ENCODE peak calls at places on chromosome 4, in nine cellular contexts. One of them, this sample, is unnamed.

GRCh38 chr4:1532549-1533395 is 126.5 kb upstream of the NKX1-1 start:
- DNase-seq in nephron progenitor cell: no peak
- DNase-seq in ovary: peak; percentile 12
- DNase-seq in fibroblast of pulmonary artery: no peak
- DNase-seq in progenitor cell of endocrine pancreas: no peak
- DNase-seq in retinal pigment epithelial cell: no peak
- DNase-seq in AG04449: no peak
- DNase-seq in H9: no peak
- DNase-seq in tibial nerve: no peak
- DNase-seq in this sample: no peak

GRCh38 chr4:153061971-153062370 is 125.8 kb downstream of the FHDC1 start:
- DNase-seq in nephron progenitor cell: no peak
- DNase-seq in ovary: no peak
- DNase-seq in fibroblast of pulmonary artery: no peak
- DNase-seq in progenitor cell of endocrine pancreas: no peak
- DNase-seq in retinal pigment epithelial cell: no peak
- DNase-seq in AG04449: no peak
- DNase-seq in H9: no peak
- DNase-seq in tibial nerve: no peak
- DNase-seq in this sample: no peak

GRCh38 chr4:108834167-108834566 is 71.3 kb upstream of the ETNPPL start:
- DNase-seq in nephron progenitor cell: no peak
- DNase-seq in ovary: no peak
- DNase-seq in fibroblast of pulmonary artery: peak; percentile 37
- DNase-seq in progenitor cell of endocrine pancreas: no peak
- DNase-seq in retinal pigment epithelial cell: no peak
- DNase-seq in AG04449: no peak
- DNase-seq in H9: no peak
- DNase-seq in tibial nerve: no peak
- DNase-seq in this sample: no peak

GRCh38 chr4:138405934-138406567 is 163.9 kb upstream of the SLC7A11 start:
- DNase-seq in nephron progenitor cell: no peak
- DNase-seq in ovary: no peak
- DNase-seq in fibroblast of pulmonary artery: peak; percentile 77
- DNase-seq in progenitor cell of endocrine pancreas: no peak
- DNase-seq in retinal pigment epithelial cell: no peak
- DNase-seq in AG04449: peak; percentile 12
- DNase-seq in H9: no peak
- DNase-seq in tibial nerve: no peak
- DNase-seq in this sample: no peak

GRCh38 chr4:4608214-4608537 is 66.3 kb upstream of the STX18 start:
- DNase-seq in nephron progenitor cell: no peak
- DNase-seq in ovary: no peak
- DNase-seq in fibroblast of pulmonary artery: no peak
- DNase-seq in progenitor cell of endocrine pancreas: no peak
- DNase-seq in retinal pigment epithelial cell: no peak
- DNase-seq in AG04449: no peak
- DNase-seq in H9: no peak
- DNase-seq in tibial nerve: no peak
- DNase-seq in this sample: no peak

GRCh38 chr4:84718699-84719098 is 135.8 kb downstream of the CDS1 start:
- DNase-seq in nephron progenitor cell: no peak
- DNase-seq in ovary: no peak
- DNase-seq in fibroblast of pulmonary artery: peak; percentile 17
- DNase-seq in progenitor cell of endocrine pancreas: no peak
- DNase-seq in retinal pigment epithelial cell: no peak
- DNase-seq in AG04449: no peak
- DNase-seq in H9: no peak
- DNase-seq in tibial nerve: no peak
- DNase-seq in this sample: no peak

GRCh38 chr4:126899382-126899801 is 733.4 kb upstream of the INTU start:
- DNase-seq in nephron progenitor cell: no peak
- DNase-seq in ovary: no peak
- DNase-seq in fibroblast of pulmonary artery: peak; percentile 80
- DNase-seq in progenitor cell of endocrine pancreas: no peak
- DNase-seq in retinal pigment epithelial cell: peak; percentile 50
- DNase-seq in AG04449: peak; percentile 87
- DNase-seq in H9: no peak
- DNase-seq in tibial nerve: no peak
- DNase-seq in this sample: no peak

GRCh38 chr4:163767993-163768392 is 273.5 kb downstream of the TMA16 start:
- DNase-seq in nephron progenitor cell: no peak
- DNase-seq in ovary: no peak
- DNase-seq in fibroblast of pulmonary artery: no peak
- DNase-seq in progenitor cell of endocrine pancreas: no peak
- DNase-seq in retinal pigment epithelial cell: no peak
- DNase-seq in AG04449: no peak
- DNase-seq in H9: no peak
- DNase-seq in tibial nerve: no peak
- DNase-seq in this sample: no peak

GRCh38 chr4:41686893-41687292 is 61.6 kb downstream of the PHOX2B start:
- DNase-seq in nephron progenitor cell: no peak
- DNase-seq in ovary: no peak
- DNase-seq in fibroblast of pulmonary artery: no peak
- DNase-seq in progenitor cell of endocrine pancreas: no peak
- DNase-seq in retinal pigment epithelial cell: no peak
- DNase-seq in AG04449: no peak
- DNase-seq in H9: no peak
- DNase-seq in tibial nerve: no peak
- DNase-seq in this sample: no peak

GRCh38 chr4:73588613-73589012 is 31.6 kb downstream of the RASSF6 start:
- DNase-seq in nephron progenitor cell: no peak
- DNase-seq in ovary: no peak
- DNase-seq in fibroblast of pulmonary artery: no peak
- DNase-seq in progenitor cell of endocrine pancreas: no peak
- DNase-seq in retinal pigment epithelial cell: no peak
- DNase-seq in AG04449: no peak
- DNase-seq in H9: no peak
- DNase-seq in tibial nerve: no peak
- DNase-seq in this sample: no peak

GRCh38 chr4:152628128-152628527 is 51.7 kb downstream of the TMEM154 start:
- DNase-seq in nephron progenitor cell: no peak
- DNase-seq in ovary: no peak
- DNase-seq in fibroblast of pulmonary artery: no peak
- DNase-seq in progenitor cell of endocrine pancreas: no peak
- DNase-seq in retinal pigment epithelial cell: no peak
- DNase-seq in AG04449: no peak
- DNase-seq in H9: no peak
- DNase-seq in tibial nerve: peak; percentile 44
- DNase-seq in this sample: no peak

DNA sequence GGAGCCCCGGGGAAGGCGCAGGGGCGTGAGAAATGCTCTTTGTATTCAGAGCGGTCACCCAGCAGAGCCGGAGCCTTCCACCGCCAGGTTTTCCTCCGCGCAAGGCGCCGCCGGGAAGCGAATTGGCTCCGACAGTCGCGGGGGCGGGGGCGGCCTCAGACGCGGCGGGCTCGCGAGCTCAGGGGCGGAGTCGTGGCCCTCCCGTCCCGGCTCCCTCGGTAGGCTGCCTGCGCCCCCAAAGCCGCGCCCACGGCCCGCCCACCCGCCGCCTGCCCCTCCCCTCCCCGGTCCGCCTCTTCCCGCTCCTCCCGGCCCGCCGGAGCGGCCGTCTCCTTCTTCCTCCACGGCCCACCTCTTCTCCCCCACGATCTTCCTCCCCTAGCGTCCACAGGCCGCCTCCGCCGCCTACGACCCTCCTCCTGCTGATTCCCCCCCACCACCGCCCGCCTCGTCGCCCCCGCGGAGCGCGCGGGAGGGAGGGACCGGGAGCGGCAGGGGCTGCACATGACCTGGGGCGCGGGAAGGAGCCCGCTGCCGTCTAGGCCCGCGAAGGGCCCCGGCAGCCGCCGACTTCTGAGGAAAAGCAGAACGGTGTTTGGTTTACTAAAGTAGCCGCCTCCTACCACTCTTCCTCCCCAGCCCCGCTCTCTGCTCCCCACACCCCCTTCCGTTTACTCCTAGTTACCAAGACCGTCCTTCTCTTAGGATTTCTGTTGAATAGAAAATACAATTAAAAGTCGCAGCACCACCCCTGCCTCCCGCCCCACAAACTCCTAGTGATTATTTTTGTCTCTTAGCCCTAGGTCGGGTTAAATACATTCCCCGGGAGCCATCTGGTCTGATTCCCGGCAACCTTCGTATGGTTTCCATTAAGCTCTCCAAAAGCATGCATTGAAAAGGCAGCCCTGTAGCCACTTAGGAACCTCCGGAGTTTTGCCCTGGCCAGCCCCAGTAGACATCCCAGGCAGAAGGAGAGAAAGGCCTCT is 53.2 kb downstream of the C4orf51 start:
- DNase-seq in nephron progenitor cell: peak; percentile 93
- DNase-seq in ovary: peak; percentile 94
- DNase-seq in fibroblast of pulmonary artery: peak; percentile 95
- DNase-seq in progenitor cell of endocrine pancreas: peak; percentile 86
- DNase-seq in retinal pigment epithelial cell: peak; percentile 76
- DNase-seq in AG04449: peak; percentile 45
- DNase-seq in H9: peak; percentile 94
- DNase-seq in tibial nerve: peak; percentile 81
- DNase-seq in this sample: peak; percentile 98
- TF ChIP-seq CTCF in nephron progenitor cell: no peak
- TF ChIP-seq CTCF in ovary: peak; percentile 22
- TF ChIP-seq CTCF in fibroblast of pulmonary artery: no peak
- TF ChIP-seq CTCF in progenitor cell of endocrine pancreas: no peak
- TF ChIP-seq CTCF in retinal pigment epithelial cell: no peak
- TF ChIP-seq CTCF in AG04449: peak; percentile 9
- TF ChIP-seq CTCF in H9: no peak
- TF ChIP-seq CTCF in tibial nerve: no peak
- TF ChIP-seq CTCF in this sample: no peak

GRCh38 chr4:67911638-67912037 is 27.8 kb upstream of the TMPRSS11D start:
- DNase-seq in nephron progenitor cell: no peak
- DNase-seq in ovary: no peak
- DNase-seq in fibroblast of pulmonary artery: no peak
- DNase-seq in progenitor cell of endocrine pancreas: no peak
- DNase-seq in retinal pigment epithelial cell: no peak
- DNase-seq in AG04449: no peak
- DNase-seq in H9: no peak
- DNase-seq in tibial nerve: no peak
- DNase-seq in this sample: no peak

GRCh38 chr4:67912051-67912450 is 28.2 kb upstream of the TMPRSS11D start:
- DNase-seq in nephron progenitor cell: no peak
- DNase-seq in ovary: no peak
- DNase-seq in fibroblast of pulmonary artery: no peak
- DNase-seq in progenitor cell of endocrine pancreas: no peak
- DNase-seq in retinal pigment epithelial cell: no peak
- DNase-seq in AG04449: no peak
- DNase-seq in H9: no peak
- DNase-seq in tibial nerve: no peak
- DNase-seq in this sample: no peak

GRCh38 chr4:67918428-67918827 is 34.6 kb upstream of the TMPRSS11D start:
- DNase-seq in nephron progenitor cell: no peak
- DNase-seq in ovary: no peak
- DNase-seq in fibroblast of pulmonary artery: no peak
- DNase-seq in progenitor cell of endocrine pancreas: no peak
- DNase-seq in retinal pigment epithelial cell: no peak
- DNase-seq in AG04449: no peak
- DNase-seq in H9: no peak
- DNase-seq in tibial nerve: no peak
- DNase-seq in this sample: no peak

GRCh38 chr4:67911128-67911527 is 27.3 kb upstream of the TMPRSS11D start:
- DNase-seq in nephron progenitor cell: no peak
- DNase-seq in ovary: no peak
- DNase-seq in fibroblast of pulmonary artery: no peak
- DNase-seq in progenitor cell of endocrine pancreas: no peak
- DNase-seq in retinal pigment epithelial cell: no peak
- DNase-seq in AG04449: no peak
- DNase-seq in H9: no peak
- DNase-seq in tibial nerve: no peak
- DNase-seq in this sample: no peak

DNA sequence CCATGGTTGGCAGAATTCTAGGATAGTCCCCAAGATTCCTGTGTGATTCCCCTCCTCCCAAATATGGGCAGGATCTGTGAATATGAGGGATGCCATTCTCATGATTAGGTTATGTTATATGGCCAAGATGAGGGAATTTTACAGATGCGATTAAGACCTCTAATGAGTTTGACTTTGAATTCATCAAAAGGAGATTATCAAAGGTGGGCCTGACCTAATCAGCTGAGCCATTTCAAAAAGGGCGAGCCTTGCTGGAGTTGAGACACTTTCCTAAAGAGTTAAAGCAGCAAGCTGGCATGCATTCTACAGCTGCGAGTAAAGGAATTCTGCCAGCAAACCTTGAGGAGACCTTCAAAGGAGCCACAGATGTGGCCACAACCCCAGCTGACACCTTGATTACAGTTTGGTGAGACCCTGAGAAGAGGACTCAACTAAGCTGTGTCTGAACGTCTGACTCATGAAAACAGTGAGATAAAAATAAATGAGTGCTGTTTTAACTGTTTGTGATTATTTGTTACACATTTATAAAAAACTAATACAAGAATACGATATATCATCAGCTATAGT is 31.7 kb upstream of the TMPRSS11D start:
- DNase-seq in nephron progenitor cell: no peak
- DNase-seq in ovary: no peak
- DNase-seq in fibroblast of pulmonary artery: no peak
- DNase-seq in progenitor cell of endocrine pancreas: no peak
- DNase-seq in retinal pigment epithelial cell: no peak
- DNase-seq in AG04449: no peak
- DNase-seq in H9: no peak
- DNase-seq in tibial nerve: no peak
- DNase-seq in this sample: no peak
- TF ChIP-seq CTCF in nephron progenitor cell: no peak
- TF ChIP-seq CTCF in ovary: no peak
- TF ChIP-seq CTCF in fibroblast of pulmonary artery: no peak
- TF ChIP-seq CTCF in progenitor cell of endocrine pancreas: no peak
- TF ChIP-seq CTCF in retinal pigment epithelial cell: no peak
- TF ChIP-seq CTCF in AG04449: no peak
- TF ChIP-seq CTCF in H9: no peak
- TF ChIP-seq CTCF in tibial nerve: no peak
- TF ChIP-seq CTCF in this sample: no peak

GRCh38 chr4:7124643-7125442 is 57.0 kb upstream of the GRPEL1 start:
- DNase-seq in nephron progenitor cell: peak; percentile 41
- DNase-seq in ovary: peak; percentile 77
- DNase-seq in fibroblast of pulmonary artery: peak; percentile 84
- DNase-seq in progenitor cell of endocrine pancreas: no peak
- DNase-seq in retinal pigment epithelial cell: peak; percentile 78
- DNase-seq in AG04449: peak; percentile 37
- DNase-seq in H9: peak; percentile 58
- DNase-seq in tibial nerve: peak; percentile 60
- DNase-seq in this sample: peak; percentile 66
- TF ChIP-seq CTCF in nephron progenitor cell: no peak
- TF ChIP-seq CTCF in ovary: no peak
- TF ChIP-seq CTCF in fibroblast of pulmonary artery: no peak
- TF ChIP-seq CTCF in progenitor cell of endocrine pancreas: no peak
- TF ChIP-seq CTCF in retinal pigment epithelial cell: peak; percentile 7
- TF ChIP-seq CTCF in AG04449: no peak
- TF ChIP-seq CTCF in H9: no peak
- TF ChIP-seq CTCF in tibial nerve: no peak
- TF ChIP-seq CTCF in this sample: no peak

DNA sequence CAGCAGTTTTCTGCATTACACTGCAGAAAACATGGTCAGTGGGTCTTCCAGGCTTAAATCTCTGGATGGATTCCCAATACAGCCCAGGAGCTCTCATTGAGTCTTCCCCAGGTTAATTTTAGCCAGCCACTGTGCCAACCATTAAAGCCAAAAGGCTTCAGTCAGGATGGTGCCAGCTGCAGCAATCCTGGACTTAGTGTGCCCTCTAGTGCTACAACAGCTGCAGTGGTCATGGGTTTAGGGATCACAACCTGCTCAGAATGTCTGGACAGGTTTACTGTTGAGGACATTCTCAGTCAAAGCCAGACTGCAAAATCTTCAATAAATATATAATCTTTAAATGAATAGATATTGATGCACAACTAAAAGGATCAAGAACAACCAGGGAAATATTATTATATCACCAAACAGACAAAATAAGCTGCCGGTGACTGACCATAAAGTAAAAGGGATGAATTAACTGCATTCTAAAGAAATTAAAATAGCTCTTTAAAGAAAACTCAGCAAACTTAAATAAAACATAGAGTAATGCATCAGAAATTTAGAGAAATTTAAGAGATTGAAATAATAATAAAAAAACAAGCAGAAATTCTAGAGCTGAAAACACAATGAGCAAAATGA is 639.9 kb downstream of the SPOCK3 start:
- DNase-seq in nephron progenitor cell: peak; percentile 40
- DNase-seq in ovary: no peak
- DNase-seq in fibroblast of pulmonary artery: peak; percentile 74
- DNase-seq in progenitor cell of endocrine pancreas: peak; percentile 30
- DNase-seq in retinal pigment epithelial cell: peak; percentile 29
- DNase-seq in AG04449: no peak
- DNase-seq in H9: peak; percentile 69
- DNase-seq in tibial nerve: no peak
- DNase-seq in this sample: no peak
- TF ChIP-seq CTCF in nephron progenitor cell: peak; percentile 66
- TF ChIP-seq CTCF in ovary: no peak
- TF ChIP-seq CTCF in fibroblast of pulmonary artery: peak; percentile 91
- TF ChIP-seq CTCF in progenitor cell of endocrine pancreas: peak; percentile 88
- TF ChIP-seq CTCF in retinal pigment epithelial cell: peak; percentile 81
- TF ChIP-seq CTCF in AG04449: peak; percentile 87
- TF ChIP-seq CTCF in H9: peak; percentile 90
- TF ChIP-seq CTCF in tibial nerve: no peak
- TF ChIP-seq CTCF in this sample: peak; percentile 69